ENCODE peak calls at places on chromosomes 11 and 22, in six cellular contexts. M is transverse colon, F is heart left ventricle, E is HepG2, R is thyroid gland, S is A549. D is an unnamed sample. For H3K4me1, the result is how much of the 10 kb centered on the place peaks cover.

GRCh38 chr11:102187416-102188125 is 77.3 kb downstream of the YAP1 start:
- DNase-seq in S (no peak), F (no peak), R (peak), E (peak), M (no peak), D (no peak)

GRCh38 chr11:63459586-63459985 is 31.4 kb downstream of the PLAAT5 start:
- DNase-seq in F (no peak), M (no peak), S (no peak), R (no peak), E (no peak), D (no peak)

GRCh38 chr11:35204614-35205013 is 65.6 kb downstream of the CD44 start:
- DNase-seq in E (no peak), S (no peak), F (no peak), M (no peak), R (no peak), D (no peak)

GRCh38 chr11:77386178-77386577 is 84.7 kb upstream of the GDPD4 start:
- DNase-seq in M (no peak), F (no peak), E (no peak), S (no peak), R (no peak), D (no peak)

GRCh38 chr11:32090774-32091370 is at the start of gene RCN1:
- DNase-seq in F (peak), S (peak), M (peak), E (peak), R (peak), D (peak)

GRCh38 chr11:70507466-70508230 is 109.3 kb downstream of the CTTN start:
- DNase-seq in F (no peak), S (no peak), R (no peak), E (no peak), M (no peak), D (no peak)

GRCh38 chr11:78022397-78023396 is at the start of gene KCTD14:
- DNase-seq in M (peak), E (peak), F (no peak), R (peak), S (no peak), D (peak)

GRCh38 chr11:292211-293121 is 3.5 kb downstream of the PGGHG start:
- DNase-seq in M (no peak), R (no peak), S (no peak), E (no peak), F (peak), D (no peak)

DNA sequence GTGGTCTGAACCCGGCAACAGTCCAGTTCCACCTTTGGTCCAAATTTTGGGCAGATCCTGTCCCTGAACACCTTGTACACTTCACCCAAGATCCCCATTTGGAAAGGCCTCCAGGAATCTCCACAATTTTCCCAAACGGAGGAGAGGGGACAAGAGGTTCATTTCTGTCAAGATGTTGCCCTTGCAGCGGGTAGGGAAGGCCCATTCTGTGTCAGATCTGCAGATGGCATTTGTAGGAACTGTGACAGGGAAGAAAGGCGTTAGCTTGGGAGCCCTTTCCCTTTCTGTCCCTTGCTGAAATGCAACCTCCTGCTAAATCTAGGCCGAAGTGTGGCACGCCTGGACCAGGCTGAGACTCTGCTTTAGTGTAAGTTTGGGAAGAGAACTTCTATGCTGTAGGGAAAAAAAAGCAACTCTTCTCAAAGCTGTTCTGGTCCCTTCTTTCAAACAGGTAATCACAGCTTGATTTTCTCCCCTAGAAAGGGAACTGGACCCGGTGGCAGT is 86.0 kb downstream of the SCN3B start:
- DNase-seq in E (no peak), F (no peak), M (no peak), R (no peak), S (no peak), D (no peak)
- TF ChIP-seq POLR2A in E (no peak), F (no peak), M (no peak), R (no peak), S (no peak), D (no peak)

GRCh38 chr22:40491990-40492631 is 121.7 kb downstream of the SGSM3 start:
- DNase-seq in S (no peak), F (no peak), E (no peak), M (no peak), R (no peak), D (no peak)
- H3K4me1 ChIP-seq in S (half or more), F (under half), E (under half), M (under half), R (under half), D (under half)

GRCh38 chr11:13800901-13801300 is 132.4 kb downstream of the FAR1 start:
- DNase-seq in F (no peak), S (no peak), E (no peak), M (no peak), R (no peak), D (no peak)
- TF ChIP-seq CTCF in F (no peak), S (no peak), E (no peak), M (no peak), R (no peak), D (no peak)

DNA sequence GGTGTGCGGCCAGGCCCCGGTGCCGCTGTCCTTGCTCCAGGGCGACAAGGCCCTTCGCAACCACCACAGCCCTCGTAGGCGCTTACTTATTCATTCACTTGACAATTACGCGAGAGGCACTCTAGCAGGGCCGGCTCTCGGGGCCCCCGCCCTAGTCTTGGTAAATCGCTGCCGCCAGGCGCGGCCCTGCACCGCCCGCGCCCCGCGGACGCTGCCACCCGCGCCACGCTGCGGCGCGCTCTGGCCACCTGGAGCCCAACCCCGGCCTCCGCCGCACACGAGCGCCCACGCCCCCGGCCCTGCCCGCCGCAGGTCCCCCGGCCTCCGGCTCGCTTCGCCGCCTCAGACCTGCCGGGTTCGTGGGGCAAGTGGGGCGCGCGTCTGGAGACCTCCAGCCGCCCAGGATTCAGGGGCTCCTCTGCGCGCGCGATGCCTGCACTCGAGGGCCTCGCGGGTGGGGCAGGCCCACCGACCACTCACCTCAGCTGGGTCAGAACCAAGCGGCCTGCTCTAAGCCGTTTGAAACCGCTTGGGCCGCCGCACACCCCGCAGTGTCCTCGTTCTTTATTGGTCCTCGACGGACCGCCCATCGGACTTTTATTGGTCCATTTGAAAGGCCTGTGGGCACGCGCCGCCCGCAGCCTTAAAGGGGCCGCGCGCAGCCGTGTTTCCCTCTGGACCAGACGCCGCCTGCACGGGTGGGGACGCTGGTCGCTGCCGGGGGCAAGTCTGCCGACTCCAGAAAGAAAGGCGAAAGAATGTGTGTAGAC is at the start of gene CKAP5:
- DNase-seq in F (peak), E (peak), R (peak), S (peak), M (peak), D (peak)
- TF ChIP-seq POLR2A in F (no peak), E (peak), R (peak), S (peak), M (peak), D (no peak)

DNA sequence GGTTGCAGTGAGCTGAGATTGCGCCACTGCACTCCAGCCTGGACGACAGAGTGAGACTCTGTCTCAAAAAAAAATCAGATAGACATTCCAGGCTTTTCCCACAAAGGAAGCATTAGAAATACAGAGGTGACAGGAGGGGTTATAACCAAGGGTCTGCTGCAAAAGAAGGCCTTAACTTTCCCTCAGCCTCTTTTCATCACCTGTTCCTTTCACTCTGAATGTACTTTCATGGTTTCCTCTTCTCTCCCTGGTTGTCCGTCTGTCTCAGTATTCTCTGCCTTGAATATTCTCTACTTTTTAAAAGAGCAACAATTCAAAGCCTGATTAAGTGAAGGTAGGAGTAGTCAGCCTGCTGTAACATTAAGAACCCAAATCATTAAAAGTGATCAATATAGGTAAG is 50.2 kb downstream of the CELF1 start:
- DNase-seq in E (no peak), S (no peak), R (no peak), M (no peak), F (no peak), D (no peak)
- H3K4me1 ChIP-seq in E (under half), S (under half), R (under half), M (under half), F (under half), D (half or more)

DNA sequence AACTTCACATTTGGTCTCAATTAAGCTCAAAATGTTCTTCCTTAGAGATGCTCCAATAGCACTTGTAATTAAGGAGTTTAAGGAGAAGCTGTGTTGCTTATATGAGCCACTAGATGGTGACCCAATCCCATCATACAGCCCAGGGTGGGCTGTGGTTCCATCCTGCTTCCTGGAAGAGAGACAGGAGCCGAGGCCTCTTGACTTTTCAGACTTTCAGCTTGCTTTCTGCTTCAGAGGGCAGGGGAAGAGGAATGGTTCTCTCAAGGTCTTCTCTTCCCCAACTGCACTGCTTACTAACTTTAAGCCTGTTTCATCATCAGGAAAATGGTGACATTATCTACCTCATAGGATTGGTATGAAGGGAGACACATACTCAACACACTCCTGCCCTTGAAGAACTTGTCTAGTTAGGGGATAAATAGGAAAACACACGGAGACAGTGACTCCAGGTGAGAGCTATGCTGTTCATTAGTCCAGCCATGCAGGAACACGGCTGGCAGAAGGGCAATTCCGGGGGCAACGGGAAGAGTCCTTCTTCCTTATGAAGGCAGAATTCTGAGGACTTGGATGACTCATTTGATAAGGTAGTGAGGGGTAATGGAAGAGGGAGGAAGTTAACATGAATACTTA is 20.1 kb downstream of the TMEM218 start:
- DNase-seq in R (peak), F (peak), M (no peak), S (peak), E (peak), D (no peak)
- TF ChIP-seq CTCF in R (peak), F (peak), M (peak), S (peak), E (peak), D (peak)

DNA sequence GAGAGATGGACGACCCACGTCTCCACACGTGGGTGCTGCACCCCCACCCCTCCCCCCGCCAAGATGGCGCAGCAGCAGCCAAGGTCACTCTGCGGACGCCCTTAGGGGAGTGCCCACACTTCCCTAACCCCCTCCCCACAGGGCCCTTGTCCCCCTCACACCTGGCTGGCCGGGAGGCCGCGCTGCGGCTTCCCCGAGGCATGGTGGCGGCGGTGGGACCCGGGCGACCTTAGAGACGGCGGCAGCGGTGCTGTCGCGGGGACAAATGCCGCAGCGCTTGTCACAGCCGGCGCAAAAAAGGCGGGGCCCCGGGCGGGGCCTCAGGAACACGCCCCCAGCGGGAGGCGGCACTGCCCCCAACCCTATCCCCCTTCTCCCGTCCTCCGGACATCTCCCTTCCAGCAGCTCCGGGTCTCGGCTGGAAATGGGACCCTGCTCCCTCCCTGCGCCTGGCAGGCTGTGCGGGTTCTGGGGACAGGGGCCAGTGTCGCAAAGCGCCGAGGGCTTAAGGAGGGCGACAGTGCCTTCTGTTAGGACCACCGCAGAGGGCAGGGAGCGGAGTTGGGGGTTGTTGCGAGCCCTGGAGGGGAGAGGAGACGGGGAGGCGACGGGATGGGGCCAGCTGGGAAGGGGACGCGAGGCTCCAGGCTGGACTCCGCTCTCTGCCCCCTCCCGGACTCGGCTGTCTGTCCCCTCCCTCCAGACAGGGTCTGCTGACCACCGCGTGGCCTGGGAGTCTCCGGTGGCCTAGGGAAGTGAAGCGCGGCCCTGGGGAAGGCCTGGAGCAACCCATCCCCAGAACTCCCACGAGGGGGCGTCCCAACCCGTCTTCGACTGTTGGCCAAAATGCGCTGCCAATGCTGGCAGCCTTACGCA is at the start of gene CHCHD10:
- DNase-seq in R (peak), S (peak), F (peak), E (peak), M (peak), D (peak)
- TF ChIP-seq POLR2A in R (peak), S (peak), F (peak), E (peak), M (peak), D (no peak)

D was measured in stomach.